ENCODE peak calls at places on chromosome 3, in four cellular contexts. E is CD8-positive, alpha-beta T cell; F is WERI-Rb-1; I is uterus. Y is an unnamed sample.

GRCh38 chr3:101544181-101544850 is 17.4 kb upstream of the TRMT10C start:
- DNase-seq in E (no peak), F (no peak), I (no peak), Y (no peak)

GRCh38 chr3:184805351-184806038 is 6.5 kb upstream of the VPS8 start:
- DNase-seq in I (no peak), F (no peak), E (no peak), Y (no peak)

GRCh38 chr3:96466441-96466840 is 348.0 kb upstream of the EPHA6 start:
- DNase-seq in E (no peak), I (no peak), F (no peak), Y (no peak)

GRCh38 chr3:112858410-112859069 is 11.9 kb upstream of the CD200R1L start:
- DNase-seq in F (no peak), E (no peak), I (no peak), Y (no peak)

GRCh38 chr3:1007890-1008289 is 84.9 kb upstream of the CNTN6 start:
- DNase-seq in I (no peak), E (no peak), F (no peak), Y (no peak)

GRCh38 chr3:57184516-57184915 is 15.3 kb downstream of the HESX1 start:
- DNase-seq in E (no peak), F (peak), I (no peak), Y (no peak)

GRCh38 chr3:194579091-194579606 is 54.1 kb downstream of the TMEM44 start:
- DNase-seq in I (no peak), E (no peak), F (no peak), Y (no peak)

GRCh38 chr3:150349314-150350097 is 58.6 kb upstream of the TSC22D2 start:
- DNase-seq in I (no peak), E (no peak), F (no peak), Y (no peak)

GRCh38 chr3:10389995-10390394 is 69.1 kb upstream of the SEC13 start:
- DNase-seq in F (no peak), I (no peak), E (no peak), Y (no peak)

GRCh38 chr3:86865506-86865905 is 125.4 kb downstream of the VGLL3 start:
- DNase-seq in E (no peak), F (no peak), I (no peak), Y (no peak)

DNA sequence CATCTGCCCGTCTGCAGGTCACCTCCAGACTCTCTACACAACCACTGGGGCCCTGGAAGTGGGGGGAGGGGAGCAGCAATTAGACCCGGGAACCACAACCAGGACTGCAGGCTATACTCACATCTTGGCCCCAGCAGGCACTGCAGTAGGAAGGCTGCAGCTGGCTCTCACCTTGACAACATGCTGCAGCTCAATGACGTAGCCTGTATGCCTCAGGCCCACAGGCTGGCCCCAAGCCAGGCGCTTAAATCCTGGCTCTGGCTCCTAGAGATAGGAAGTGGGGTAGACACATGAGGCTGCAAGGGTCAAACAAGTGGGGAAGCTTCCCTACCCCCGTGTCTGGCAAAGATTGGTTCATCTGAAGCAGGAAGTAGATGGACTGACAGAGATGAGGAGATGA is 4.6 kb upstream of the QRICH1 start:
- DNase-seq in I (no peak), F (no peak), E (no peak), Y (no peak)
- H3K27ac ChIP-seq in I (no peak), F (no peak), E (no peak), Y (no peak)

GRCh38 chr3:183532620-183533409 is 22.7 kb downstream of the KLHL6 start:
- DNase-seq in F (no peak), I (no peak), E (no peak), Y (no peak)

GRCh38 chr3:183537295-183537730 is 18.2 kb downstream of the KLHL6 start:
- DNase-seq in F (no peak), I (no peak), E (no peak), Y (no peak)

GRCh38 chr3:183536238-183536880 is 19.1 kb downstream of the KLHL6 start:
- DNase-seq in E (no peak), I (no peak), F (no peak), Y (no peak)

GRCh38 chr3:183534249-183534648 is 21.3 kb downstream of the KLHL6 start:
- DNase-seq in E (no peak), I (no peak), F (no peak), Y (no peak)

DNA sequence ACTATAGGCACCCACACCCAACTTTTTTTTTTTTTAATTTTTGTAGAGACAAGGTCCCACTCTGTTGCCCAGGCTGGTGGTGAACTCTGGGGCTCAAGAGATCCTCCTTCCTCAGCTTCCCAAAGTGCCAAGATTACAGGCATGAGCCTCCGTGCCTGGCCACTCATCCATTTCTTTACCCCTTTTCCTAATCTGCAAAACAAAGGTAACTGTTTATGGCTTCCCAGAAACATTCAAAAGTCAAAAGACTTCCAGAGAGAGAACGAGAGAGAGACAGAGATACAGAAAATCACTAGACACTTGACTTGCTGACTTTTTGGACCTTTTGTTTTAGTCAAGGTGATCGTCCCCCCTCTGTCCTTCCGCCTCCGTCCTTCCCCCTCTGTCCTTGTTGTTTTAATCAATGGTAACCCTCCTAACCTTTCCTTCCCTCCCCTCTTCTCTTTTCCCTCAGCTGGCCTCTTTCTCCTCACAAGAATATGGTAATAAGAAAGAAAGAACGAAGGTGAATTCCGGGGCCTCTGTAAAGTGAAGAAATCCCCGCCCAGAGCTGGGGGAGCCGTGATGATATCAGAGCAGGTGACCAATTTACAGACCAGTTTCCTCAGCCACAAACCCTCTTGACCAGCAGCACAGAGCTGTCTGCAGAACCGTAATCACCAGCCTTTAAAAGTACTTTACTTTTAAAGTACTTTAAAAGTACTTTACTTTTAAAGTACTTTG is 21.9 kb downstream of the KLHL6 start:
- DNase-seq in E (no peak), I (no peak), F (no peak), Y (no peak)
- H3K27ac ChIP-seq in E (no peak), I (no peak), F (no peak), Y (no peak)

DNA sequence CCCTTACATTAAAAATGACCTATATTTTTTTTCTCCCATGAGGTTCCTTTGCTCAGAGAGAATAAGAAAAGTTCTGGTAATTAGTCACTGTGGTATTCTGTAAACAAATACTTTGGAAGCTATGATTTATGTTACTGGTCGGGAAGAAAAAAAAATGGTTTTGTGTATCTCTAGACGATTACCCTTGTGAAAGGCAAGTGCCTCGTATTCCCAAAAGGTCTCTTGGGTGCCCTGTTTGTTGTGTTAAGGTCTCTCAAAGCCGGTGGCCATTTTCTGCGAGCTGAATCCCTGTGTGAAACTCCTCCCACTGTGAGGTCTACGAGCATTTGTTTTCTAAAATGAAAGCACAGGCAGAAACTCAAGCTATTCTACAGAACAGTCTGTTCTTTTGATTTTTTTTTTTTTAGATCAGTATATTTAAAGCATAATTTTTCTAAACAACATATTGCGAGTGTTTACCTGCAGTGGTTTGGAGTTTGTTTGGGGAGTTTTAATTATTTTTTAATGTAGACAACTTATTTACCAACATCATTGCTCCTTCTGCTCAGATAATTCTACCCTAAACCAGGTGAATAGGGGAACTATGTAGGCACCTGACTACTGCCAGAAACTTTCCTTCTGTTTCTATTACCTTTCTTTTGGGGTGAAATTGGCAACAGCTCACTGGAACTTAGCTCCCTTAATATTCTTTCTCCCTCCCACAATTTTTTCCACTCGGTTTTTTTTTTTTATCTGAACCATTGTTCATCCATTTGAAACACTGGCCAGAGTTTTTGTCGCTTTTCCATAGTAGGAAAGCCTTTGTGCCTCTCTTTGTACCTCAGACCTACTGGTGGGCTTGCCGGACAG is 44.0 kb downstream of the ZBTB38 start:
- DNase-seq in F (no peak), I (peak), E (peak), Y (peak)
- H3K27ac ChIP-seq in F (peak), I (peak), E (peak), Y (peak)

GRCh38 chr3:157393076-157393475 is 43.6 kb upstream of the PTX3 start:
- DNase-seq in F (no peak), E (no peak), I (no peak), Y (no peak)

GRCh38 chr3:157398598-157398997 is 38.1 kb upstream of the PTX3 start:
- DNase-seq in F (no peak), E (no peak), I (no peak), Y (no peak)

GRCh38 chr3:157390713-157391515 is 45.7 kb upstream of the PTX3 start:
- DNase-seq in I (no peak), E (no peak), F (no peak), Y (peak)

GRCh38 chr3:157392104-157392503 is 44.5 kb upstream of the PTX3 start:
- DNase-seq in F (no peak), I (no peak), E (no peak), Y (no peak)

DNA sequence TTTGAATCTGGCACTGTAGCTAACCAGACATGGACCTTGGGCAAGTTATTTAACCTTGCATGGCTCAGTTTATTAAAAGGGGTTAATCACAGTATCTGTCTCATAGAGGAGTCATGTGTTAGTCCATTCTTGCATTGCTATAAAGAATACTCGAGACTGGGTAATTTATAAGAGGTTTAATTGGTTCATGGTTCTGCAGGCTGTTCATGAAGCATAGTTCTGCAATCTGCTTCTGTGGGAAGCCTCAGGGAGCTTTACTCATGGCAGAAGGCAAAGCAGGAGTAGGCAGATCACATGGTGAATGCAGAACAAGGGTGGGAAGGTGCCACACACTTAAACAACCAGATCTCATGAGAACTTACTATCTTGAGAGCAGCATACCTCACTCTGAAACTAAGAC is 42.3 kb upstream of the PTX3 start:
- DNase-seq in E (no peak), I (no peak), F (no peak), Y (no peak)
- H3K27ac ChIP-seq in E (no peak), I (no peak), F (no peak), Y (no peak)

DNA sequence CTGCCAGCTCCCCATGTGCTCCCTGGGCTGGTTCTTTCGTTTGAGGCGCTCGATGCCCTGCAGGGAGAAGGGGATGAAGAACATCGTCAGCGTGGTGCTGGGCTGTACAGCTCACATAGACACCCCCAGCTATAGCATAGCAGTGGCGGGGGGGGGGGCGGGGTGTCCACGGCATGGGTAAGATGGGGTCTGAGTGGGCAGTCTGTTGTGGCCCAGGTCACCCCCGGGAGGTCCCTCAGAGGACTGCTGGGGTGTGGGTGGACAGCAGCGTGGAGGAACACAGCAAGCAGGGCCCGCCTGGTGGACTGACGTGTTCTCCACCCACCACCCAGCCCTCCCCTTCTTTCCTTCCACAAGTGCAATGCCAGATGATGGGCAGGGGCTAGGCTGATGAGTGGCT is 43.7 kb downstream of the TGM4 start:
- DNase-seq in F (no peak), E (no peak), I (no peak), Y (no peak)
- H3K27ac ChIP-seq in F (no peak), E (no peak), I (no peak), Y (no peak)

GRCh38 chr3:99910752-99911151 is 93.1 kb downstream of the CMSS1 start:
- DNase-seq in E (no peak), F (no peak), I (no peak), Y (no peak)
- H3K27ac ChIP-seq in E (no peak), F (peak), I (peak), Y (no peak)

GRCh38 chr3:152260026-152260425 is 8.7 kb upstream of the MBNL1 start:
- DNase-seq in F (no peak), E (no peak), I (no peak), Y (no peak)
- H3K27ac ChIP-seq in F (no peak), E (peak), I (no peak), Y (no peak)

GRCh38 chr3:171039674-171040073 is 13.2 kb upstream of the SLC2A2 start:
- DNase-seq in F (no peak), E (no peak), I (no peak), Y (no peak)

GRCh38 chr3:171049831-171050444 is 23.4 kb upstream of the SLC2A2 start:
- DNase-seq in F (peak), I (no peak), E (no peak), Y (peak)

GRCh38 chr3:171044384-171044783 is 17.9 kb upstream of the SLC2A2 start:
- DNase-seq in F (no peak), I (no peak), E (no peak), Y (no peak)

DNA sequence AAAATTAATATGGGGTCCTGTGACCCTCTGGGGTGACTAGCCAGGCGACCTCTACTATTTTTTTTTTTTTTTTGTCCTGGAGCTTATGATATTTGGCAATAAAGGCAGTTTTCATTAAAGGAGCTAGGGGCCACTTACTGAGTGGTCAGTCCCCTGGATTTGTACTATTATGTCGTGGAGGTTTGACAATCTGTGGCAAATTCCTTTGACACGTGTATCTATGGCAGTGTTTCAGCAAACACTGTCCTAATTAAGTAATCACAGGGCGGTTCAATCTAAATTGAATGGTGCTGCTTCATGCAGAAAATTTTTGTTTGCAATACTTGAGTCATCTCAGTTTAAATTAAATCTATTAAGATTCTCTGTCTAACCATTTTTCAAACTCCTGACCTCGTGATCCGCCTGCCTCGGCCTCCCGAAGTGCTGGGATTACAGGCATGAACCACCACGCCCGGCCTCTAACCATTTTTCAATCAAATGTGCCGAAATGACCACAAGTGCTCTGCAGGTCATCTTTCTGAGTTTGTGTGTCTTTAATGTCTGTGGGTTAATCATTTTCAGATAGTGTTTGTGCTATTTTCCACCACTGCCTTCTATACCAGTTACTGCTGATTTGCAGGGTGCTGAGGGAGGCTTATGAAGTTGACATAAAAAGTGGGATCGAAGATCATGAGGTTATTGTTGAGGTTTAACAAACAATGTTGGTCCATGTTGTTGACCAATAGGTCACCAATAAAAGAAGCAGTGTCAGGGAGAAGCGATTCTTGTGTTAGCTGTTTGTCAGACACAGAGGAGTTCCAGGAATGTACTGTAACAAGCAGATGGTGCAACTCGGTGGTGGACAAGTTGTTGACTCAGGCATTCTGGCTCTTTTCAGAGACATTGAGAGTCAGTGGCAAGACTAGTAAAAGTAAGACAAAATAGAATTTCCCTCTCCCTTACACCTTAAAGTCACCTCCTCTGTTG is 18.6 kb upstream of the SLC2A2 start:
- DNase-seq in F (no peak), I (no peak), E (no peak), Y (no peak)
- H3K27ac ChIP-seq in F (no peak), I (no peak), E (no peak), Y (no peak)

Y was measured in SJSA1.